ENCODE peak calls at places on chromosomes 11 and 22, in five cellular contexts. One of them, this sample, is unnamed.

GRCh38 chr22:22748297-22748743 is 103.9 kb downstream of the GGTLC2 start:
- DNase-seq in hepatocyte: peak
- DNase-seq in sigmoid colon: no peak
- DNase-seq in CD8-positive, alpha-beta T cell: peak
- DNase-seq in body of pancreas: peak
- DNase-seq in this sample: peak

GRCh38 chr22:42621505-42622002 is 6.9 kb upstream of the POLDIP3 start:
- DNase-seq in hepatocyte: peak
- DNase-seq in sigmoid colon: no peak
- DNase-seq in CD8-positive, alpha-beta T cell: peak
- DNase-seq in body of pancreas: peak
- DNase-seq in this sample: peak

GRCh38 chr22:27405672-27406388 is 395.7 kb downstream of the MN1 start:
- DNase-seq in hepatocyte: peak
- DNase-seq in sigmoid colon: no peak
- DNase-seq in CD8-positive, alpha-beta T cell: peak
- DNase-seq in body of pancreas: peak
- DNase-seq in this sample: peak

GRCh38 chr11:134670247-134670646 is 258.2 kb upstream of the B3GAT1 start:
- DNase-seq in hepatocyte: no peak
- DNase-seq in sigmoid colon: peak
- DNase-seq in CD8-positive, alpha-beta T cell: no peak
- DNase-seq in body of pancreas: no peak
- DNase-seq in this sample: peak

GRCh38 chr11:111186308-111186967 is 59.1 kb upstream of the POU2AF2 start:
- DNase-seq in hepatocyte: no peak
- DNase-seq in sigmoid colon: no peak
- DNase-seq in CD8-positive, alpha-beta T cell: no peak
- DNase-seq in body of pancreas: no peak
- DNase-seq in this sample: no peak

GRCh38 chr22:44444341-44445306 is 53.4 kb downstream of the RTL6 start:
- DNase-seq in hepatocyte: no peak
- DNase-seq in sigmoid colon: peak
- DNase-seq in CD8-positive, alpha-beta T cell: no peak
- DNase-seq in body of pancreas: no peak
- DNase-seq in this sample: no peak

GRCh38 chr11:79396674-79397073 is 44.2 kb downstream of the TENM4 start:
- DNase-seq in hepatocyte: no peak
- DNase-seq in sigmoid colon: no peak
- DNase-seq in CD8-positive, alpha-beta T cell: no peak
- DNase-seq in body of pancreas: no peak
- DNase-seq in this sample: no peak

GRCh38 chr11:55732936-55733335 is 40.3 kb upstream of the OR5D13 start:
- DNase-seq in hepatocyte: no peak
- DNase-seq in sigmoid colon: no peak
- DNase-seq in CD8-positive, alpha-beta T cell: no peak
- DNase-seq in body of pancreas: no peak
- DNase-seq in this sample: no peak

GRCh38 chr11:76209956-76210885 is 3.9 kb upstream of the WNT11 start:
- DNase-seq in hepatocyte: peak
- DNase-seq in sigmoid colon: peak
- DNase-seq in CD8-positive, alpha-beta T cell: no peak
- DNase-seq in body of pancreas: peak
- DNase-seq in this sample: no peak

GRCh38 chr11:27319065-27319464 is 44.0 kb downstream of the CCDC34 start:
- DNase-seq in hepatocyte: no peak
- DNase-seq in sigmoid colon: no peak
- DNase-seq in CD8-positive, alpha-beta T cell: no peak
- DNase-seq in body of pancreas: no peak
- DNase-seq in this sample: no peak

GRCh38 chr11:100961633-100962032 is 168.0 kb downstream of the PGR start:
- DNase-seq in hepatocyte: no peak
- DNase-seq in sigmoid colon: no peak
- DNase-seq in CD8-positive, alpha-beta T cell: no peak
- DNase-seq in body of pancreas: no peak
- DNase-seq in this sample: no peak

GRCh38 chr11:121524233-121524631 is 71.5 kb upstream of the SORL1-AS1 start:
- DNase-seq in hepatocyte: no peak
- DNase-seq in sigmoid colon: no peak
- DNase-seq in CD8-positive, alpha-beta T cell: no peak
- DNase-seq in body of pancreas: no peak
- DNase-seq in this sample: no peak

GRCh38 chr22:21573293-21573734 is 5.8 kb downstream of the UBE2L3 start:
- DNase-seq in hepatocyte: no peak
- DNase-seq in sigmoid colon: no peak
- DNase-seq in CD8-positive, alpha-beta T cell: no peak
- DNase-seq in body of pancreas: no peak
- DNase-seq in this sample: no peak

GRCh38 chr11:60349990-60350389 is 22.9 kb downstream of the MS4A6E start:
- DNase-seq in hepatocyte: no peak
- DNase-seq in sigmoid colon: no peak
- DNase-seq in CD8-positive, alpha-beta T cell: no peak
- DNase-seq in body of pancreas: no peak
- DNase-seq in this sample: no peak

GRCh38 chr11:70621241-70621640 is 222.9 kb downstream of the CTTN start:
- DNase-seq in hepatocyte: no peak
- DNase-seq in sigmoid colon: no peak
- DNase-seq in CD8-positive, alpha-beta T cell: no peak
- DNase-seq in body of pancreas: no peak
- DNase-seq in this sample: no peak

GRCh38 chr11:8371516-8371884 is 107.8 kb upstream of the LMO1 start:
- DNase-seq in hepatocyte: no peak
- DNase-seq in sigmoid colon: no peak
- DNase-seq in CD8-positive, alpha-beta T cell: no peak
- DNase-seq in body of pancreas: no peak
- DNase-seq in this sample: no peak

GRCh38 chr11:100936781-100937180 is 192.8 kb downstream of the PGR start:
- DNase-seq in hepatocyte: no peak
- DNase-seq in sigmoid colon: no peak
- DNase-seq in CD8-positive, alpha-beta T cell: no peak
- DNase-seq in body of pancreas: no peak
- DNase-seq in this sample: no peak

GRCh38 chr11:126973051-126973450 is 27.5 kb downstream of the KIRREL3 start:
- DNase-seq in hepatocyte: no peak
- DNase-seq in sigmoid colon: no peak
- DNase-seq in CD8-positive, alpha-beta T cell: no peak
- DNase-seq in body of pancreas: no peak
- DNase-seq in this sample: no peak

GRCh38 chr11:64040684-64041267 is 5.0 kb downstream of the FLRT1 start:
- DNase-seq in hepatocyte: peak
- DNase-seq in sigmoid colon: no peak
- DNase-seq in CD8-positive, alpha-beta T cell: no peak
- DNase-seq in body of pancreas: peak
- DNase-seq in this sample: no peak
- TF ChIP-seq CTCF in hepatocyte: peak
- TF ChIP-seq CTCF in sigmoid colon: peak
- TF ChIP-seq CTCF in CD8-positive, alpha-beta T cell: no peak
- TF ChIP-seq CTCF in body of pancreas: peak
- TF ChIP-seq CTCF in this sample: no peak

GRCh38 chr11:25981998-25982397 is 349.9 kb upstream of the ANO3 start:
- DNase-seq in hepatocyte: peak
- DNase-seq in sigmoid colon: no peak
- DNase-seq in CD8-positive, alpha-beta T cell: no peak
- DNase-seq in body of pancreas: no peak
- DNase-seq in this sample: no peak
- TF ChIP-seq CTCF in hepatocyte: peak
- TF ChIP-seq CTCF in sigmoid colon: no peak
- TF ChIP-seq CTCF in CD8-positive, alpha-beta T cell: no peak
- TF ChIP-seq CTCF in body of pancreas: peak
- TF ChIP-seq CTCF in this sample: peak

DNA sequence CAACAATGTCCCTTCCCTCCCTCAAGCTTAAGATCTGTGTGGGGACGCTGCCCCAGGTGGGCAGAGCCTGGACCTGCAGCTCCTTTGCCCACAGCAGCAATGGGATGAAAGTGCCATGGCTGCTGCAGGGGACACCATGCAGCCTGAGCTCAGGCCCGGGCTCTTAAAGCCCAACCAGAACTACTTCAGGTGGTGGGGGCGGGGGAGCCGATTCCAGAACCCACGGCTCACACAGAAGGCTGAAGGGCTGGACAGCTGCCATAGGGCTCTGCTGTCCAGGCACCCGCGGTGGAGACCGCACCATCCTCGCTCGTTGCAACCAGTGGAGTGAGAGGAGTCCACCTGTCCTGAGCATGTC is 12.5 kb downstream of the CHID1 start:
- DNase-seq in hepatocyte: peak
- DNase-seq in sigmoid colon: no peak
- DNase-seq in CD8-positive, alpha-beta T cell: no peak
- DNase-seq in body of pancreas: no peak
- DNase-seq in this sample: no peak
- TF ChIP-seq CTCF in hepatocyte: peak
- TF ChIP-seq CTCF in sigmoid colon: no peak
- TF ChIP-seq CTCF in CD8-positive, alpha-beta T cell: no peak
- TF ChIP-seq CTCF in body of pancreas: peak
- TF ChIP-seq CTCF in this sample: no peak

DNA sequence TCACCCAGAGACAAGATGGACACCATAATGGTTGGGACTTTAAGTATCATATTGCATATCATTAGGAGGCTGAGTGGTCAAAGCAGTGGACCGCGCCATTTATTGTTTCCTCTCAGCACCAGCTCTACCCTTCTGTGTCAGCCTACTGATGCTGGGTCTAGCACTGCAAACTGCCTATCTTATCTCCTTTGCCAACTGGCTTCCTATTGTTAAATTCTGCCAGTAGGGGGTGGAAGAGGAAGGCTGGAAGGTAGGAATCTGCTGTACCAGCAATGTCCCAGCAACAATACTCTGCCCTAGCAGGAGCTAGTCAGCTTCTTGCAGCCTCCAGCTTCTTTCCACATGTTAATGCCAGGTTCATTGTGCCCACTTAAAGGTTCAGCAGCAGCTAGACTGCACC is 367.1 kb upstream of the PDGFD start:
- DNase-seq in hepatocyte: no peak
- DNase-seq in sigmoid colon: no peak
- DNase-seq in CD8-positive, alpha-beta T cell: no peak
- DNase-seq in body of pancreas: no peak
- DNase-seq in this sample: no peak
- TF ChIP-seq CTCF in hepatocyte: no peak
- TF ChIP-seq CTCF in sigmoid colon: no peak
- TF ChIP-seq CTCF in CD8-positive, alpha-beta T cell: peak
- TF ChIP-seq CTCF in body of pancreas: no peak
- TF ChIP-seq CTCF in this sample: peak

GRCh38 chr11:3056296-3057068 is 741 bp downstream of the CARS1 start:
- DNase-seq in hepatocyte: no peak
- DNase-seq in sigmoid colon: peak
- DNase-seq in CD8-positive, alpha-beta T cell: peak
- DNase-seq in body of pancreas: no peak
- DNase-seq in this sample: peak

GRCh38 chr11:3058753-3059664 is 1.8 kb upstream of the CARS1 start:
- DNase-seq in hepatocyte: peak
- DNase-seq in sigmoid colon: no peak
- DNase-seq in CD8-positive, alpha-beta T cell: no peak
- DNase-seq in body of pancreas: no peak
- DNase-seq in this sample: no peak

GRCh38 chr11:3055881-3056280 is 1.3 kb downstream of the CARS1 start:
- DNase-seq in hepatocyte: no peak
- DNase-seq in sigmoid colon: no peak
- DNase-seq in CD8-positive, alpha-beta T cell: no peak
- DNase-seq in body of pancreas: no peak
- DNase-seq in this sample: no peak

GRCh38 chr11:3060436-3061025 is 3.3 kb upstream of the CARS1 start:
- DNase-seq in hepatocyte: no peak
- DNase-seq in sigmoid colon: no peak
- DNase-seq in CD8-positive, alpha-beta T cell: no peak
- DNase-seq in body of pancreas: no peak
- DNase-seq in this sample: no peak

DNA sequence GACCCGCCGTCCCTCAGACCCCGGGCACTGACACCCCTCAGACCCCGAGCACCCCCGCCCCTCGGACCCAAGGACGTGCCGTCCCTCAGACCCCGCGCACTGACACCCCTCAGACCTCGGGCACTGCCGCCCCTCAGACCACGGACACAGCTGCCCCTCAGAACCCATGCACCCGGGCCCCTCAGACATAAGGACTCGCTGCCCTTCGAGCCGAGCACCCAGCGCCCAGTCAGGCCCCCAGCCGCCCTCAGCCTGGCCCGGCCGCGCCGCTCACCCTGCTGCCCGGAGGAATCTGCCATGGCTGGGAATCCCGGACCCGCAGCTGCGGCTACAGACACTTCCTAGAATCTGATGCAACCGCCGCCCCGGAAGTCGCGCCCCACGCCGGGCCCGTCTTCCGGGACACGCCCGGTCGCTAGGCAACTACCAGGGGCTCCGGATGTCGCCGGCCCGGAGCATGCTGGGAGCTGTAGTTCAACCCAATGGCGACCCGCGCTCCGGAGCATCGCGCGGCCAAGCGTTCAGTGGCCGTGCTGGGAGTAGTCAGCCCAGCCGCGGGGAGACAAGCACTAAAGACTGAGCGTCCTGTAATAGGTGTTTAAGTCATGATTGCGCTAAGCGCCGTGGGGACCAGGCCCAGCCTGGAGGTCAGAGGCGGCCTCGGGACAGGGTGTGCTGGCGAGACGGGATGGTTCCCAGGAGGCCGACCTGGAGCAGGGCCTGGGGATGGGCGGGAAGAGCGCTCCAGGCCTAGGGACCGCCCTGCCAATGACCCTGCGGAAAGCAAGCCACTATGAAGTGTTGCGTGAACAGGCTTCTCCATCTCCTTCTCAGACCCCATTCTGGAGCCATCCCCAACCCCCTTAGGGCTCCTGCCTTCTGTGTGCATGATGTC is at the start of gene CARS1:
- DNase-seq in hepatocyte: peak
- DNase-seq in sigmoid colon: peak
- DNase-seq in CD8-positive, alpha-beta T cell: peak
- DNase-seq in body of pancreas: peak
- DNase-seq in this sample: peak
- TF ChIP-seq CTCF in hepatocyte: no peak
- TF ChIP-seq CTCF in sigmoid colon: no peak
- TF ChIP-seq CTCF in CD8-positive, alpha-beta T cell: no peak
- TF ChIP-seq CTCF in body of pancreas: no peak
- TF ChIP-seq CTCF in this sample: no peak

DNA sequence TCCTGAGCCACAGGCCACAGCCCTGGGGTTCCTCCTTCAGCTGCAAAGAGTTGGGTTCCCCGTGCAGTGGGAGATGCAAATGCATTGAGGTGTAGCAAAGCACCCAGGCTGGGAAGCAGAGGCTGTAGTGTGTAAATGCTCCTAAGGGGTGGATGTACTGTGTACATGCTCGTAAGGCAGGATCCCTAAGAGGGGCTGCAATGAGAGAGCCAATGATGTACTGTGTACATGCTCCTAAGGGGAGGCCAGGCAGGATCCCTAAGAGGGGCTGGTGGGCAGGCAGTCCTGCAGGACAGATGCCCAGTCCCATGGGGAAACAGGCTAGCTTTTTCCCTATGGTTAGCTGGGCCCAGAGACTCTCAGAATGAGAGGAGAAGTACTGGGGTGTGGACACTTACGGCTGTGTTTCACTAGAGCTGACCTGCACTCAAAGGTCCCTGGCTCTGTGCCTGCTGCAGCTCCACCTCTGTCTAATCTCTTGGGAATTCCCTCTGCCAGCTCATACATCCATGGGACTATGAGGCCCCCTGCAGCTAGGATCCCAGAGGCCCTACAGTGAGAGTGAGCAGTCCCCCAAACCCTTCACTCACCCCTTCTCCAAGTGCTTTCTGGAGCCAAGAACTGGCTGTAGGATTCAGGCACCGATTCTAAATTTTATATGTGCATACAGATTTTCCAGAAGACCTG is 261.9 kb upstream of the LUZP2 start:
- DNase-seq in hepatocyte: peak
- DNase-seq in sigmoid colon: no peak
- DNase-seq in CD8-positive, alpha-beta T cell: no peak
- DNase-seq in body of pancreas: peak
- DNase-seq in this sample: peak
- TF ChIP-seq CTCF in hepatocyte: peak
- TF ChIP-seq CTCF in sigmoid colon: no peak
- TF ChIP-seq CTCF in CD8-positive, alpha-beta T cell: no peak
- TF ChIP-seq CTCF in body of pancreas: no peak
- TF ChIP-seq CTCF in this sample: no peak